ENCODE peak calls at places on chromosomes 2 and 18, in eight cellular contexts. W is thyroid gland, Y is PC-3, D is mammary epithelial cell, C is adipocyte, E is tibial nerve, B is tibial artery, R is ovary. J is an unnamed sample.

GRCh38 chr2:174535083-174535482 is 48.3 kb upstream of the GPR155 start:
- DNase-seq in B (no peak), C (no peak), Y (no peak), D (no peak), W (no peak), R (no peak), E (no peak), J (no peak)

GRCh38 chr2:239955086-239955988 is 69.8 kb downstream of the NDUFA10 start:
- DNase-seq in C (no peak), R (no peak), Y (no peak), D (no peak), E (no peak), W (no peak), B (no peak), J (peak; percentile 32)

GRCh38 chr18:21242141-21243040 is at the start of gene GREB1L:
- DNase-seq in R (peak; percentile 85), W (peak; percentile 87), Y (peak; percentile 85), E (peak; percentile 20), D (peak; percentile 76), B (peak; percentile 73), C (peak; percentile 89), J (peak; percentile 89)

GRCh38 chr18:22250591-22250996 is 81.2 kb downstream of the GATA6 start:
- DNase-seq in W (no peak), C (no peak), B (no peak), D (peak; percentile 88), E (no peak), R (no peak), Y (peak; percentile 92), J (no peak)

GRCh38 chr2:173288561-173288960 is 66.1 kb upstream of the CDCA7 start:
- DNase-seq in D (peak; percentile 82), Y (peak; percentile 65), B (no peak), E (no peak), C (peak; percentile 47), W (no peak), R (no peak), J (no peak)

GRCh38 chr2:142874293-142874814 is 3.1 kb upstream of the KYNU start:
- DNase-seq in R (no peak), C (peak; percentile 88), E (no peak), D (peak; percentile 99), W (no peak), Y (peak; percentile 95), B (peak; percentile 72), J (no peak)

GRCh38 chr2:201260302-201260800 is at the start of gene CASP8:
- DNase-seq in E (no peak), Y (peak; percentile 35), W (peak; percentile 6), D (peak; percentile 24), B (no peak), R (no peak), C (no peak), J (no peak)

GRCh38 chr18:21241224-21242131 is 554 bp upstream of the GREB1L start:
- DNase-seq in W (peak; percentile 66), D (no peak), R (peak; percentile 67), B (peak; percentile 66), E (no peak), Y (peak; percentile 30), C (peak; percentile 11), J (peak; percentile 46)

GRCh38 chr2:210299974-210300373 is 15.0 kb downstream of the MYL1 start:
- DNase-seq in B (no peak), R (no peak), D (no peak), E (no peak), C (no peak), Y (no peak), W (no peak), J (no peak)

GRCh38 chr2:165044505-165045303 is 89.4 kb upstream of the SLC38A11 start:
- DNase-seq in Y (no peak), R (no peak), D (peak; percentile 29), C (no peak), W (no peak), B (no peak), E (no peak), J (no peak)

GRCh38 chr2:20391951-20392699 is 41.5 kb upstream of the PUM2 start:
- DNase-seq in W (no peak), C (no peak), D (peak; percentile 75), B (no peak), E (no peak), Y (peak; percentile 77), R (no peak), J (no peak)

GRCh38 chr18:54958711-54959625 is at the start of gene CCDC68:
- DNase-seq in D (no peak), W (peak; percentile 65), R (peak; percentile 64), Y (peak; percentile 68), C (no peak), E (no peak), B (no peak), J (peak; percentile 40)

GRCh38 chr2:127618551-127618950 is 27.4 kb upstream of the GPR17 start:
- DNase-seq in D (no peak), E (no peak), R (no peak), C (no peak), B (no peak), Y (peak; percentile 90), W (no peak), J (no peak)

GRCh38 chr2:128608911-128609880 is 290.5 kb upstream of the HS6ST1 start:
- DNase-seq in Y (no peak), B (peak; percentile 44), R (peak; percentile 9), W (no peak), E (no peak), D (no peak), C (no peak), J (peak; percentile 64)

GRCh38 chr2:46448111-46448510 is 31.3 kb upstream of the TMEM247 start:
- DNase-seq in R (no peak), E (no peak), C (no peak), W (no peak), B (no peak), Y (no peak), D (no peak), J (no peak)

GRCh38 chr18:2846638-2847340 is at the start of gene EMILIN2:
- DNase-seq in E (peak; percentile 61), C (peak; percentile 53), W (peak; percentile 28), Y (no peak), R (peak; percentile 73), D (no peak), B (peak; percentile 88), J (peak; percentile 92)

GRCh38 chr2:62589691-62590356 is 83.8 kb upstream of the TMEM17 start:
- DNase-seq in E (no peak), B (no peak), Y (no peak), D (no peak), C (no peak), R (no peak), W (no peak), J (no peak)

DNA sequence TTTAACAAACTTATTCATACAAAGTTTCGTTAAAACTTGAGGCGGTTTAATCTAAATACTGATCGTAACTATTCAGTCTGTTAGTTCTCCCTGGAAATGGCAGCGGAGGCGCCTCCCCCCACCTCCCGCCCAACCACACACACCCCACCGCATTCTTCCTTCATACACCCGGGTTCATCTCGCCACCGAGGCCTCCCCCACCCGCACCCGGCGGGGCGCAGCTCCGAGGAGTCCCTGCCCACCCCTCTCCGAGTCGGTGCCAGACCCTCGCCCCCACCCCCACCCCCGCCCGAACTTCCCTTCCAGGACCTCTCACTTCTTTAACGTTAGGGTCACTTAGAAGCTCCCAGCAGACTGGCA is 881 bp downstream of the ZNF516 start:
- DNase-seq in R (no peak), C (peak; percentile 72), E (peak; percentile 37), W (peak; percentile 45), B (no peak), D (peak; percentile 19), Y (no peak), J (peak; percentile 65)
- H3K4me3 ChIP-seq in R (peak overlapping the region; percentile 70), C (peak overlapping the region; percentile 87), E (peak overlapping the region; percentile 67), W (peak overlapping the region; percentile 93), B (peak overlapping the region; percentile 56), D (peak overlapping the region; percentile 94), Y (peak overlapping the region; percentile 67), J (peak overlapping the region; percentile 54)

GRCh38 chr2:97711394-97711711 is 2.0 kb upstream of the ZAP70 start:
- DNase-seq in C (no peak), D (no peak), B (peak; percentile 13), Y (no peak), R (no peak), E (no peak), W (no peak), J (no peak)
- H3K4me1 ChIP-seq in C (no peaks in the 10 kb centered on the region), D (no peaks in the 10 kb centered on the region), B (no peaks in the 10 kb centered on the region), Y (no peaks in the 10 kb centered on the region), R (no peaks in the 10 kb centered on the region), E (no peaks in the 10 kb centered on the region), W (no peaks in the 10 kb centered on the region), J (no peaks in the 10 kb centered on the region)

GRCh38 chr2:134118279-134119116 is 135.4 kb upstream of the MGAT5 start:
- DNase-seq in E (peak; percentile 85), D (peak; percentile 90), R (peak; percentile 76), C (peak; percentile 98), B (peak; percentile 91), W (peak; percentile 93), Y (peak; percentile 94), J (peak; percentile 94)

GRCh38 chr2:134120718-134121630 is 132.9 kb upstream of the MGAT5 start:
- DNase-seq in C (peak; percentile 88), E (peak; percentile 35), D (peak; percentile 56), Y (peak; percentile 52), B (peak; percentile 81), R (peak; percentile 73), W (peak; percentile 69), J (peak; percentile 84)

GRCh38 chr2:134119117-134119671 is 134.7 kb upstream of the MGAT5 start:
- DNase-seq in E (no peak), B (no peak), D (no peak), W (no peak), C (peak; percentile 23), Y (no peak), R (no peak), J (no peak)

GRCh38 chr2:134120160-134120717 is 133.6 kb upstream of the MGAT5 start:
- DNase-seq in R (peak; percentile 64), C (no peak), B (peak; percentile 69), Y (no peak), E (no peak), D (no peak), W (peak; percentile 32), J (peak; percentile 56)

DNA sequence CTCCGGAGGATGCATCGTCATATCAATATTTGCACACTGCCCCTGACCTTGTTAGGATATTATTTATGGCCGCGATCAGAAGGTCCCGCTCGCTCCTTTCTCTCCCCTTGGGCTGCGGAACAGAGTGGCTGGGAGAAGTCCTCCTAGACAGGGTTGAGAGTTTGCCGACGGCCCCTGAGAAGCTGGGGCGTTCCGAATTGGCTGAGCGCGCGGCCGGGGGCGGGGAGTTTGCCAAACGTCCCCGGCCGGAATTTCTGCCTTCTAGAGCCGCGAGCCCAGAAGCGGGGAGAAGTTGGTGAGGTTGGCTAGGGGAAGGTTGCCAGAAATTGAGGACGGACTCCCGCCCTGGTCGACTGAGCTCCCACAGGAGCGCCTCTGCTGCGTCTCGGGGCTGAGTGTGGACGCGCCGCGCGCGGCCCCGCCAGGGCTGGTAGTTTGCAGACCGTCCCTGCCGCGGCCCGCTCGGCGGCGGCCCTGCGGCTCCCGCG is 134.2 kb upstream of the MGAT5 start:
- DNase-seq in B (peak; percentile 95), Y (peak; percentile 93), E (peak; percentile 76), R (peak; percentile 87), W (peak; percentile 96), D (peak; percentile 94), C (peak; percentile 97), J (peak; percentile 95)
- H3K4me3 ChIP-seq in B (peak overlapping the region; percentile 79), Y (peak overlapping the region; percentile 94), E (peak overlapping the region; percentile 89), R (peak overlapping the region; percentile 66), W (peak overlapping the region; percentile 18), D (peak overlapping the region; percentile 50), C (peak overlapping the region; percentile 86), J (peak overlapping the region; percentile 68)

DNA sequence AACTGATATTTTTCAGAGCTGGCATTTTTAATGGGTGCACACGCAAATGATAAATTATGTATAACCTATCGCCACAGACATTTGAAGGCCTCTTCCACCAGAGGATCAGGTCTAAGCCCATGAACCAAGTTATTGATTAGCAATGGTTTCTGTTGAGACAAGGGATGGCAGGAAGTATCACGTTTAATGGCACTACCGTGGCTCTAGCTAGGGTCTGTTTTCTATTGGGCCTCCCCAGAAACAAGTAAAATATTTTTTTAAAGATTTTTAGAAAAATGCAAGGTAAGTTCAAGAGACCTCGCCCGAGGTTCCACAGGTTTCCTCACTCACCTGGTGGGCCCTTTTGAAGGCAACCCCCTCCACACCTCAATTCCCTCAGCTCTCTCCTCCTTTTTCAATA is 651 bp downstream of the GFPT1 start:
- DNase-seq in B (no peak), W (no peak), E (no peak), Y (no peak), R (no peak), D (no peak), C (peak; percentile 19), J (no peak)
- H3K4me1 ChIP-seq in B (peaks cover 3% of the 10 kb centered on the region), W (peaks cover 13% of the 10 kb centered on the region), E (no peaks in the 10 kb centered on the region), Y (peaks cover 32% of the 10 kb centered on the region), R (peaks cover 6% of the 10 kb centered on the region), D (peaks cover 11% of the 10 kb centered on the region), C (peaks cover 57% of the 10 kb centered on the region), J (no peaks in the 10 kb centered on the region)

J was measured in aorta.